ENCODE peak calls at places on chromosomes 11 and 22, in nine cellular contexts. J is ovary, V is breast epithelium, F is body of pancreas, Y is A549, M is GM12892, O is HCT116, G is adrenal gland, P is erythroblast. N is an unnamed sample.
A peak's percentile ranks its signal among the peaks of the same experiment; 100 is the strongest.

GRCh38 chr22:25853902-25854301 is 111.9 kb downstream of the MYO18B start:
- DNase-seq in J (no peak), V (no peak), F (no peak), Y (peak; percentile 19), M (no peak), O (peak; percentile 6), G (no peak), P (peak; percentile 9), N (no peak)

GRCh38 chr11:105783216-105783615 is 173.3 kb downstream of the GRIA4 start:
- DNase-seq in J (no peak), V (no peak), F (no peak), Y (no peak), M (no peak), O (no peak), G (no peak), P (no peak), N (no peak)

GRCh38 chr11:9170450-9170849 is 79.1 kb upstream of the SCUBE2 start:
- DNase-seq in J (no peak), V (no peak), F (no peak), Y (peak; percentile 5), M (no peak), O (no peak), G (peak; percentile 60), P (no peak), N (no peak)

GRCh38 chr11:64372802-64373597 is 14.0 kb downstream of the RPS6KA4 start:
- DNase-seq in J (peak; percentile 47), V (no peak), F (no peak), Y (peak; percentile 90), M (peak; percentile 25), O (peak; percentile 92), G (no peak), P (no peak), N (no peak)

GRCh38 chr22:23789638-23790037 is 2.9 kb downstream of the SMARCB1 start:
- DNase-seq in J (no peak), V (no peak), F (no peak), Y (no peak), M (no peak), O (no peak), G (no peak), P (no peak), N (no peak)

GRCh38 chr11:119991669-119992068 is 146.2 kb downstream of the TRIM29 start:
- DNase-seq in J (no peak), V (no peak), F (no peak), Y (no peak), M (no peak), O (no peak), G (no peak), P (no peak), N (no peak)

GRCh38 chr11:126318642-126319373 is 14.9 kb downstream of the DCPS start:
- DNase-seq in J (peak; percentile 51), V (peak; percentile 24), F (no peak), Y (no peak), M (no peak), O (no peak), G (no peak), P (no peak), N (no peak)

GRCh38 chr11:130168105-130168504 is 8.5 kb downstream of the ST14 start:
- DNase-seq in J (no peak), V (no peak), F (no peak), Y (no peak), M (no peak), O (no peak), G (no peak), P (no peak), N (no peak)

GRCh38 chr22:38873469-38874411 is 1.7 kb upstream of the CBX6 start:
- DNase-seq in J (no peak), V (no peak), F (no peak), Y (no peak), M (no peak), O (no peak), G (no peak), P (peak; percentile 46), N (peak; percentile 12)

GRCh38 chr22:38870791-38871359 is 1.1 kb downstream of the CBX6 start:
- DNase-seq in J (no peak), V (no peak), F (no peak), Y (no peak), M (no peak), O (no peak), G (no peak), P (peak; percentile 44), N (peak; percentile 81)

GRCh38 chr22:38871360-38872171 is 450 bp downstream of the CBX6 start:
- DNase-seq in J (peak; percentile 63), V (no peak), F (peak; percentile 36), Y (peak; percentile 19), M (no peak), O (no peak), G (peak; percentile 43), P (peak; percentile 67), N (no peak)

GRCh38 chr22:38872831-38873248 is 824 bp upstream of the CBX6 start:
- DNase-seq in J (peak; percentile 87), V (peak; percentile 68), F (peak; percentile 65), Y (peak; percentile 37), M (no peak), O (no peak), G (peak; percentile 74), P (peak; percentile 77), N (peak; percentile 91)

GRCh38 chr22:38872172-38872830 is at the start of gene CBX6:
- DNase-seq in J (peak; percentile 99), V (peak; percentile 95), F (peak; percentile 96), Y (peak; percentile 91), M (peak; percentile 89), O (peak; percentile 78), G (peak; percentile 96), P (peak; percentile 98), N (peak; percentile 99)
- TF ChIP-seq POLR2A in J (peak; percentile 43), V (peak; percentile 26), F (no peak), Y (peak; percentile 51), M (peak; percentile 80), O (no peak), G (peak; percentile 22), P (peak; percentile 24), N (no peak)

GRCh38 chr11:88337342-88338222 is at the start of gene CTSC:
- DNase-seq in J (peak; percentile 94), V (peak; percentile 81), F (peak; percentile 93), Y (peak; percentile 87), M (peak; percentile 76), O (peak; percentile 53), G (peak; percentile 96), P (peak; percentile 92), N (peak; percentile 90)
- TF ChIP-seq POLR2A in J (peak; percentile 41), V (no peak), F (peak; percentile 76), Y (peak; percentile 73), M (peak; percentile 99), O (peak; percentile 93), G (peak; percentile 58), P (peak; percentile 81), N (no peak)

GRCh38 chr22:36528795-36529718 is at the start of gene EIF3D:
- DNase-seq in J (peak; percentile 99), V (peak; percentile 98), F (peak; percentile 99), Y (peak; percentile 99), M (peak; percentile 81), O (peak; percentile 99), G (peak; percentile 97), P (peak; percentile 100), N (peak; percentile 100)
- TF ChIP-seq POLR2A in J (peak; percentile 79), V (peak; percentile 69), F (peak; percentile 63), Y (peak; percentile 61), M (peak; percentile 97), O (peak; percentile 58), G (peak; percentile 39), P (peak; percentile 95), N (no peak)

GRCh38 chr11:68903288-68903630 is 373 bp downstream of the MRPL21 start:
- DNase-seq in J (no peak), V (no peak), F (no peak), Y (no peak), M (no peak), O (no peak), G (no peak), P (no peak), N (no peak)

GRCh38 chr11:68900835-68901381 is 2.7 kb downstream of the MRPL21 start:
- DNase-seq in J (no peak), V (no peak), F (no peak), Y (no peak), M (no peak), O (no peak), G (no peak), P (no peak), N (no peak)

GRCh38 chr11:68905421-68906360 is 2.0 kb downstream of the IGHMBP2 start:
- DNase-seq in J (no peak), V (peak; percentile 65), F (no peak), Y (no peak), M (no peak), O (no peak), G (no peak), P (no peak), N (no peak)

GRCh38 chr11:68904458-68904847 is 762 bp downstream of the IGHMBP2 start:
- DNase-seq in J (no peak), V (no peak), F (no peak), Y (peak; percentile 17), M (no peak), O (no peak), G (peak; percentile 44), P (no peak), N (no peak)

DNA sequence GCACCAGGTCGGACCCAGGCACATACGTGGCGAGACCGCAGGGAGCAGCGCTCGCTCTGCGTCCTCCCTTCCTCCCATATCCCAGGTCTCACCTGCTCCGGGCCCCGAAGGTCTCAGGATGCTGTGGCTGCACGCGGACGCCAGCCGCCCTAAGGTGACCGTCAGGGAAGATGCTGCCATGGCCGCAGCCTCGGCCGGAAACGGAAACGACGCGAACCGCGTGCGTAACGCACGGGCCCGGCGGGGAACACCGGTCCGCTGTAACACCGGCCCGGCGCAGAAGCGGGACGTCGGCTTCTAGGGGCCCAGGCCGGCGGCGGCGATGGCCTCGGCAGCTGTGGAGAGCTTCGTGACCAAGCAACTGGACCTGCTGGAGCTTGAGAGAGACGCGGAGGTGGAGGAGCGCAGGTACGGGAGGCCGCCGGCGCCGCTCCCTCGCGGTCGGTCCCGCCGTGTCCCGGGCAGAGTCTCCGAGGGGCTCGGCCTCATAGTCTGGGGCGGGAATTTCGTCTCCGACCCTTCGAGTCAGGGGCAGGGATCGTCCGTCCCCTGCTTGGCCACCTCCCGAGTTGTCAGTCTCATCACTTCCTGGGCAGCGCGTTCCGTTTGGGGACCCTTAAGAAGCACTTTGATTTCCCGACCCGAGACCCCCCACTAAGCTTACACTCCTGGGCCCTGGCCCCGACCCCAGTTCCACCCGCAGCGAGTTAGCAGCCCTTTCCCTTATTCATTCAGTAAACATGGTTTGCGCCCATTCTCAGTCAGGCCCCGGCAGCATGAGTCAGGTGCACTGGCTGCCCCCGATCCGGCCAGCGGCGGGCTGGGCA is at the start of the genes IGHMBP2 and MRPL21:
- DNase-seq in J (peak; percentile 92), V (peak; percentile 84), F (peak; percentile 84), Y (peak; percentile 90), M (peak; percentile 86), O (peak; percentile 70), G (peak; percentile 81), P (peak; percentile 95), N (peak; percentile 97)
- TF ChIP-seq POLR2A in J (peak; percentile 72), V (peak; percentile 51), F (peak; percentile 14), Y (peak; percentile 95), M (peak; percentile 95), O (peak; percentile 79), G (peak; percentile 62), P (peak; percentile 92), N (no peak)

GRCh38 chr22:46390652-46391301 is 55.3 kb downstream of the TRMU start:
- DNase-seq in J (peak; percentile 76), V (peak; percentile 81), F (peak; percentile 91), Y (no peak), M (no peak), O (no peak), G (peak; percentile 74), P (no peak), N (no peak)
- TF ChIP-seq POLR2A in J (no peak), V (no peak), F (no peak), Y (no peak), M (no peak), O (no peak), G (no peak), P (no peak), N (no peak)